ENCODE peak calls at places on chromosomes 3 and 15, in nine cellular contexts. A is HCEC 1CT; G is adrenal gland; H is stimulated activated naive CD8-positive, alpha-beta T cell treated with anti-CD3 and anti-CD28 coated beads, Interleukin-15, amount 100 ng/mL, for 72 hours; B is DMS53; O is ureter; K is lower lobe of right lung; Z is HuH-7; I is H54. Y is an unnamed sample.

GRCh38 chr3:32454731-32455608 is 47.7 kb downstream of the CMTM6 start:
- DNase-seq in I (no peak), K (no peak), A (no peak), O (no peak), B (no peak), Z (no peak), H (peak), G (no peak), Y (no peak)

GRCh38 chr3:79844176-79844575 is 76.4 kb upstream of the ROBO1 start:
- DNase-seq in A (no peak), O (no peak), H (no peak), B (no peak), I (no peak), Z (no peak), K (no peak), G (no peak), Y (no peak)

GRCh38 chr15:72141171-72142084 is 23.2 kb downstream of the SENP8 start:
- DNase-seq in K (no peak), O (no peak), I (no peak), Z (peak), A (no peak), G (no peak), B (no peak), H (peak), Y (no peak)

GRCh38 chr3:177679568-177680441 is 482.5 kb upstream of the TBL1XR1 start:
- DNase-seq in O (no peak), A (no peak), I (no peak), Z (no peak), G (peak), K (no peak), H (peak), B (no peak), Y (no peak)

GRCh38 chr3:113697192-113698090 is 999 bp upstream of the USF3 start:
- DNase-seq in K (peak), B (peak), O (peak), A (peak), G (peak), I (no peak), H (peak), Z (peak), Y (no peak)

GRCh38 chr3:31004025-31004678 is 109.7 kb upstream of the GADL1 start:
- DNase-seq in A (peak), H (no peak), Z (no peak), O (no peak), I (peak), B (no peak), G (no peak), K (no peak), Y (no peak)

GRCh38 chr15:82132742-82133141 is 86.9 kb upstream of the MEX3B start:
- DNase-seq in Z (no peak), K (no peak), H (no peak), O (no peak), A (peak), I (peak), B (no peak), G (no peak), Y (no peak)

GRCh38 chr3:23877324-23877980 is 39.3 kb downstream of the NKIRAS1 start:
- DNase-seq in Z (no peak), K (no peak), O (no peak), B (no peak), G (peak), H (no peak), I (peak), A (peak), Y (no peak)

GRCh38 chr3:108862865-108863798 is 40.5 kb downstream of the TRAT1 start:
- DNase-seq in O (no peak), H (peak), G (no peak), A (peak), Z (no peak), I (peak), B (peak), K (no peak), Y (no peak)

GRCh38 chr15:100711479-100712130 is 109.2 kb downstream of the ASB7 start:
- DNase-seq in A (no peak), O (peak), K (no peak), G (peak), Z (no peak), B (no peak), I (no peak), H (no peak), Y (no peak)

GRCh38 chr15:99446565-99447496 is 119.0 kb upstream of the MEF2A start:
- DNase-seq in O (peak), B (peak), I (no peak), A (no peak), G (no peak), K (no peak), H (no peak), Z (no peak), Y (peak)

GRCh38 chr3:129554356-129555120 is 11.6 kb downstream of the H1-8 start:
- DNase-seq in K (no peak), B (no peak), G (no peak), H (no peak), I (no peak), Z (no peak), A (no peak), O (no peak), Y (no peak)

GRCh38 chr15:74006774-74007639 is 12.5 kb downstream of the PML start:
- DNase-seq in G (no peak), A (no peak), I (no peak), K (no peak), Z (no peak), O (no peak), B (no peak), H (no peak), Y (no peak)